ENCODE peak calls at places on chromosomes 6 and 20, in eight cellular contexts. C is neural crest cell; D is AG09319; H is CD4-positive, alpha-beta T cell; J is brain microvascular endothelial cell; Z is AG10803; S is A549; N is lower leg skin. F is an unnamed sample.

GRCh38 chr6:118403036-118403435 is 145.1 kb upstream of the PLN start:
- DNase-seq in Z (peak; percentile 29), N (no peak), S (no peak), C (no peak), D (no peak), H (no peak), J (no peak), F (no peak)

GRCh38 chr6:3862038-3862437 is 12.9 kb downstream of the FAM50B start:
- DNase-seq in N (no peak), C (no peak), H (no peak), J (no peak), D (no peak), S (no peak), Z (no peak), F (no peak)

GRCh38 chr6:108403260-108403659 is 108.4 kb downstream of the AFG1L start:
- DNase-seq in N (no peak), Z (no peak), C (no peak), S (no peak), H (no peak), D (no peak), J (no peak), F (no peak)

GRCh38 chr20:15742627-15743026 is 830.6 kb downstream of the KIF16B start:
- DNase-seq in D (no peak), Z (no peak), C (no peak), J (no peak), H (no peak), S (no peak), N (no peak), F (no peak)

GRCh38 chr6:81788748-81789147 is 36.3 kb upstream of the TENT5A start:
- DNase-seq in N (no peak), J (no peak), Z (no peak), H (no peak), C (no peak), S (no peak), D (no peak), F (no peak)

GRCh38 chr20:41572010-41572572 is 46.1 kb downstream of the CHD6 start:
- DNase-seq in Z (no peak), H (no peak), C (no peak), J (no peak), D (no peak), S (no peak), N (no peak), F (no peak)

GRCh38 chr6:90849686-90850085 is 262.8 kb upstream of the MAP3K7 start:
- DNase-seq in H (no peak), C (no peak), Z (no peak), N (no peak), S (no peak), J (no peak), D (no peak), F (no peak)

GRCh38 chr20:51906694-51907093 is 104.4 kb upstream of the SALL4 start:
- DNase-seq in Z (no peak), J (no peak), H (no peak), N (no peak), S (no peak), C (no peak), D (no peak), F (no peak)

GRCh38 chr20:11267131-11267761 is 593.4 kb upstream of the JAG1 start:
- DNase-seq in S (peak; percentile 93), N (no peak), D (peak; percentile 72), J (peak; percentile 95), H (no peak), Z (peak; percentile 92), C (no peak), F (peak; percentile 68)

GRCh38 chr20:19974621-19975435 is 42.3 kb upstream of the NAA20 start:
- DNase-seq in S (peak; percentile 77), J (peak; percentile 90), D (peak; percentile 94), C (no peak), H (no peak), N (peak; percentile 80), Z (peak; percentile 99), F (no peak)

GRCh38 chr20:914727-915498 is 1.2 kb downstream of the ANGPT4 start:
- DNase-seq in S (no peak), H (no peak), D (no peak), Z (peak; percentile 21), C (no peak), N (no peak), J (no peak), F (no peak)

GRCh38 chr20:20255104-20255503 is 112.8 kb upstream of the INSM1 start:
- DNase-seq in D (no peak), H (no peak), C (no peak), S (no peak), N (no peak), J (no peak), Z (no peak), F (no peak)

GRCh38 chr20:31560900-31561598 is 44.0 kb upstream of the ID1 start:
- DNase-seq in C (no peak), D (peak; percentile 90), J (peak; percentile 95), N (peak; percentile 51), Z (peak; percentile 97), H (no peak), S (peak; percentile 94), F (no peak)

GRCh38 chr20:37901667-37902503 is 1.0 kb upstream of the VSTM2L start:
- DNase-seq in D (peak; percentile 31), Z (peak; percentile 69), N (no peak), S (peak; percentile 89), H (no peak), C (peak; percentile 26), J (peak; percentile 72), F (peak; percentile 89)

GRCh38 chr20:2397595-2398145 is 17.0 kb downstream of the TGM6 start:
- DNase-seq in S (no peak), J (no peak), D (no peak), Z (no peak), N (no peak), C (no peak), H (no peak), F (no peak)

GRCh38 chr6:129475477-129476247 is 234.3 kb downstream of the ARHGAP18 start:
- DNase-seq in C (no peak), S (no peak), J (no peak), N (no peak), H (no peak), Z (no peak), D (no peak), F (no peak)

GRCh38 chr6:112225691-112226090 is 28.7 kb downstream of the LAMA4 start:
- DNase-seq in J (no peak), D (peak; percentile 73), N (no peak), Z (peak; percentile 90), H (no peak), S (no peak), C (no peak), F (no peak)

GRCh38 chr6:101296184-101296583 is 97.3 kb upstream of the GRIK2 start:
- DNase-seq in Z (peak; percentile 90), C (no peak), S (no peak), H (no peak), N (no peak), J (no peak), D (no peak), F (no peak)

GRCh38 chr6:44472250-44472945 is 84.9 kb downstream of the CDC5L start:
- DNase-seq in J (no peak), D (no peak), N (no peak), S (no peak), H (no peak), Z (no peak), C (no peak), F (no peak)

GRCh38 chr6:156807028-156807427 is 29.9 kb downstream of the ARID1B start:
- DNase-seq in H (no peak), Z (no peak), N (no peak), C (no peak), S (no peak), D (no peak), J (no peak), F (no peak)

GRCh38 chr6:27541212-27541931 is 68.5 kb upstream of the ZNF184 start:
- DNase-seq in Z (no peak), N (no peak), J (peak; percentile 69), S (peak; percentile 85), D (no peak), H (no peak), C (no peak), F (no peak)

GRCh38 chr20:57396212-57396611 is 5.0 kb downstream of the RBM38 start:
- DNase-seq in Z (no peak), N (no peak), J (no peak), C (no peak), H (no peak), D (no peak), S (no peak), F (no peak)

GRCh38 chr6:24060982-24061754 is 64.8 kb upstream of the NRSN1 start:
- DNase-seq in J (no peak), N (no peak), C (no peak), Z (no peak), H (no peak), D (no peak), S (no peak), F (peak; percentile 51)

GRCh38 chr20:33515569-33516216 is 25.8 kb downstream of the CBFA2T2 start:
- DNase-seq in N (no peak), C (no peak), J (no peak), H (no peak), S (peak; percentile 25), D (no peak), Z (no peak), F (no peak)
- TF ChIP-seq CTCF in N (no peak), C (peak; percentile 52), J (peak; percentile 43), H (peak; percentile 37), S (peak; percentile 38), D (peak; percentile 18), Z (peak; percentile 32), F (no peak)

GRCh38 chr20:63043348-63044203 is 36.8 kb upstream of the BHLHE23 start:
- DNase-seq in C (no peak), S (no peak), Z (no peak), J (no peak), H (no peak), N (no peak), D (no peak), F (no peak)
- TF ChIP-seq CTCF in C (no peak), S (no peak), Z (no peak), J (no peak), H (no peak), N (no peak), D (no peak), F (no peak)

GRCh38 chr6:70563540-70563939 is 3.2 kb upstream of the SDHAF4 start:
- DNase-seq in H (no peak), D (no peak), J (peak; percentile 32), C (no peak), Z (peak; percentile 49), N (no peak), S (peak; percentile 2), F (no peak)

DNA sequence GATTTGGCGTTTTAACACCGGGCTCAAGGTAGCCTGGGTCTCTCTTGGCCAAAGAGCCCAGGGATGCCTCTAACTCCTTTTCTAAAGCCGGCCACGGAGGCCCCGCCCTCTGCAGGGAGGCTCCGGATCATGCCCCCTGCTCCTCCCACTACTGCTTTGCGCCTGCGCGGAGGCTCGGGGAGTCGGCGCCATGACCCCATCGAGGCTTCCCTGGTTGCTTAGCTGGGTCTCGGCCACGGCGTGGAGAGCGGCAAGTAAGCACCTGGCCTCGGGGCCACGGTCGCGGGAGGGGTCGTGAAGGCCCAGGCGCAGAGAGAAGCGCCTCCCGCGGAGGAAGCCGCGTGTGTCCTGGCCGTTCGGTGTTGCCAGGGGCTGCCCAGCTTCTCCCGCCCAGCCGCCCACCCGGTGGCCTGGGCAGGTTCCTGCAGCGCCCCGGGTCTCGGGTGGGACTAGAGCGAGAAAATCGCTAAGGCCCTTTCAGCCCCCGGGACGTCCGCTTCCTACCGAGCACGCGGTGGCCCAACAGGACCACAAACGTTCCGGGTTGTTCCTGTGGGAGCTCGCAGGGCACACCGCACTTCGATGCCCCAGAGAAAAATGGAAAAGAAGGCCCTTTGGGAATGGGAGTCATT is at the start of gene SDHAF4:
- DNase-seq in S (peak; percentile 84), D (peak; percentile 68), H (peak; percentile 93), N (peak; percentile 87), Z (peak; percentile 85), C (peak; percentile 89), J (peak; percentile 82), F (peak; percentile 96)
- TF ChIP-seq CTCF in S (no peak), D (no peak), H (no peak), N (no peak), Z (peak; percentile 15), C (peak; percentile 47), J (no peak), F (no peak)

GRCh38 chr6:38146658-38147027 is 327.1 kb downstream of the ZFAND3 start:
- DNase-seq in S (no peak), D (no peak), J (no peak), N (no peak), Z (no peak), H (no peak), C (no peak), F (no peak)
- TF ChIP-seq CTCF in S (no peak), D (no peak), J (no peak), N (no peak), Z (no peak), H (no peak), C (no peak), F (no peak)

F was measured in GM20000.